ENCODE peak calls at places on chromosome 15, in five cellular contexts. I, K, A, V and M are unnamed samples.

GRCh38 chr15:100348578-100348977 is 6.8 kb upstream of the ADAMTS17 start:
- DNase-seq in K (no peak), I (no peak), V (no peak), A (no peak), M (no peak)

GRCh38 chr15:32919749-32920414 is 202.1 kb downstream of the GREM1 start:
- DNase-seq in I (no peak), V (no peak), K (no peak), A (peak), M (no peak)

GRCh38 chr15:48084759-48085420 is 35.9 kb upstream of the SLC24A5 start:
- DNase-seq in I (no peak), K (no peak), A (no peak), V (peak), M (no peak)

GRCh38 chr15:61748529-61748928 is 311.7 kb downstream of the VPS13C start:
- DNase-seq in K (no peak), V (no peak), A (peak), I (no peak), M (no peak)

GRCh38 chr15:51837784-51838183 is 8.3 kb downstream of the TMOD3 start:
- DNase-seq in K (no peak), A (no peak), I (peak), V (no peak), M (no peak)

GRCh38 chr15:73014904-73015303 is 37.4 kb upstream of the NEO1 start:
- DNase-seq in I (no peak), V (no peak), K (no peak), A (no peak), M (no peak)

GRCh38 chr15:96728591-96728990 is 398.1 kb downstream of the NR2F2 start:
- DNase-seq in A (no peak), I (no peak), K (no peak), V (no peak), M (no peak)

GRCh38 chr15:41951571-41951970 is 20.8 kb downstream of the EHD4 start:
- DNase-seq in I (no peak), K (no peak), V (no peak), A (no peak), M (peak)

GRCh38 chr15:47885921-47886320 is 168.6 kb downstream of the SEMA6D start:
- DNase-seq in V (no peak), I (no peak), K (no peak), A (peak), M (no peak)

GRCh38 chr15:60358935-60359672 is 38.7 kb downstream of the ANXA2 start:
- DNase-seq in A (peak), V (no peak), I (no peak), K (no peak), M (no peak)

GRCh38 chr15:37102315-37103021 is 2.1 kb upstream of the MEIS2 start:
- DNase-seq in I (no peak), A (no peak), K (no peak), V (no peak), M (no peak)